ENCODE peak calls at places on chromosome 9, in nine cellular contexts. G is CD8-positive, alpha-beta memory T cell; Q is lower leg skin; U is SJSA1; X is cardiac fibroblast; B is uterus; O is neural progenitor cell; J is ovary; D is PC-3. V is an unnamed sample.

GRCh38 chr9:110602281-110602680 is 22.7 kb upstream of the SVEP1 start:
- DNase-seq in D (peak; percentile 44), X (no peak), G (no peak), O (peak; percentile 14), Q (no peak), U (no peak), B (no peak), J (no peak), V (peak; percentile 41)

GRCh38 chr9:1938675-1939170 is 76.4 kb upstream of the SMARCA2 start:
- DNase-seq in J (no peak), X (no peak), U (no peak), G (no peak), Q (no peak), B (no peak), D (no peak), O (no peak), V (no peak)

GRCh38 chr9:80648336-80648735 is 1041.0 kb downstream of the TLE1 start:
- DNase-seq in J (no peak), G (no peak), X (peak; percentile 75), U (no peak), D (peak; percentile 25), B (no peak), O (no peak), Q (no peak), V (peak; percentile 50)

GRCh38 chr9:87336407-87336806 is 161.3 kb upstream of the DAPK1 start:
- DNase-seq in D (peak; percentile 4), Q (no peak), J (no peak), U (no peak), G (no peak), O (no peak), B (no peak), X (no peak), V (peak; percentile 50)

GRCh38 chr9:93022721-93023520 is 35.6 kb upstream of the SUSD3 start:
- DNase-seq in O (no peak), G (no peak), X (no peak), U (no peak), J (peak; percentile 7), Q (no peak), B (no peak), D (no peak), V (no peak)

GRCh38 chr9:71384343-71384742 is 262.9 kb upstream of the TRPM3 start:
- DNase-seq in D (no peak), U (no peak), O (peak; percentile 34), J (no peak), X (no peak), G (no peak), B (no peak), Q (no peak), V (no peak)

GRCh38 chr9:90526386-90526785 is 116.2 kb downstream of the DIRAS2 start:
- DNase-seq in D (no peak), O (no peak), Q (no peak), X (no peak), G (no peak), B (no peak), U (no peak), J (no peak), V (no peak)

GRCh38 chr9:16344343-16344742 is 526.1 kb downstream of the BNC2 start:
- DNase-seq in X (peak; percentile 95), B (peak; percentile 69), G (no peak), D (peak; percentile 56), O (no peak), Q (no peak), U (no peak), J (no peak), V (peak; percentile 93)

GRCh38 chr9:136309101-136309801 is 5.4 kb upstream of the CCDC187 start:
- DNase-seq in X (no peak), J (no peak), B (no peak), Q (no peak), O (no peak), D (no peak), G (peak; percentile 7), U (no peak), V (no peak)

GRCh38 chr9:123997665-123998277 is 13.8 kb upstream of the LHX2 start:
- DNase-seq in X (no peak), U (no peak), Q (peak; percentile 31), D (no peak), J (no peak), B (no peak), G (no peak), O (peak; percentile 64), V (no peak)

GRCh38 chr9:74557577-74557976 is 60.4 kb downstream of the RORB start:
- DNase-seq in D (no peak), J (no peak), O (no peak), B (no peak), X (no peak), Q (no peak), U (no peak), G (no peak), V (no peak)

GRCh38 chr9:8733096-8733954 is 933.7 kb upstream of the DMAC1 start:
- DNase-seq in O (peak; percentile 94), U (no peak), G (no peak), Q (no peak), D (no peak), J (peak; percentile 52), B (no peak), X (peak; percentile 7), V (no peak)

GRCh38 chr9:95801797-95802196 is 73.7 kb upstream of the ERCC6L2 start:
- DNase-seq in O (no peak), J (no peak), B (no peak), D (peak; percentile 30), U (no peak), G (no peak), Q (no peak), X (peak; percentile 40), V (no peak)

DNA sequence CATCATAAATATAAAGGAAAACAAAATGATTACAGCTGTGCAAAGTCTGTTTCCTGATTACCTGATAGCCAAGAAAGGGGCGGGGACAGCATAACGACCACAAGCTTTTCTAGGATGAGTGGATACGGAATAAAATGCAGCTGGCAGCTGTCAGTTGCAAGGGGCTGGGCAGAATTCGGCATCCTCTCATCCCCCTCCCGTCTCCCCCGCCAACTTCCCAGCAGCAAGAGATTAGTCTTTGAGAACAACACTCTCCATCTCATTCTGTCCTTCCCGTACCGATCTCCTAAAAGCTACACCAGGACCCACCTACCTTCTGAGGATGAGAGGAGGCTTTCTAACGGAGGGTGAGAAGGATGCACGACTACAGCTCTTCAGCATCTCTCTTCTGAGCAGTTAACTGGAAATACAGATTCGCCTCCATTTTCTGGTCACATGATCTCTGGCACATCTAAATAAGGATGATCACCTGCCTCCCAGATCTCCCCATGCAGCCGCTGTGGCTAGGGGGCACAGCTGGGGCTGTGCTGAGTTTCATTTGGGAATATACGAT is 72.4 kb upstream of the PCA3 start:
- DNase-seq in Q (no peak), O (peak; percentile 39), G (no peak), D (no peak), U (no peak), J (no peak), X (no peak), B (no peak), V (no peak)
- H3K4me3 ChIP-seq in Q (no peak overlapping the region), O (peak overlapping the region; percentile 49), G (no peak overlapping the region), D (no peak overlapping the region), U (no peak overlapping the region), J (no peak overlapping the region), X (peak overlapping the region; percentile 29), B (no peak overlapping the region), V (peak overlapping the region; percentile 35)

GRCh38 chr9:85729882-85730281 is 11.9 kb downstream of the AGTPBP1 start:
- DNase-seq in J (no peak), Q (no peak), X (no peak), D (no peak), G (no peak), O (no peak), B (no peak), U (no peak), V (no peak)
- H3K4me3 ChIP-seq in J (no peak overlapping the region), Q (no peak overlapping the region), X (no peak overlapping the region), D (no peak overlapping the region), G (no peak overlapping the region), O (no peak overlapping the region), B (no peak overlapping the region), U (no peak overlapping the region), V (no peak overlapping the region)

DNA sequence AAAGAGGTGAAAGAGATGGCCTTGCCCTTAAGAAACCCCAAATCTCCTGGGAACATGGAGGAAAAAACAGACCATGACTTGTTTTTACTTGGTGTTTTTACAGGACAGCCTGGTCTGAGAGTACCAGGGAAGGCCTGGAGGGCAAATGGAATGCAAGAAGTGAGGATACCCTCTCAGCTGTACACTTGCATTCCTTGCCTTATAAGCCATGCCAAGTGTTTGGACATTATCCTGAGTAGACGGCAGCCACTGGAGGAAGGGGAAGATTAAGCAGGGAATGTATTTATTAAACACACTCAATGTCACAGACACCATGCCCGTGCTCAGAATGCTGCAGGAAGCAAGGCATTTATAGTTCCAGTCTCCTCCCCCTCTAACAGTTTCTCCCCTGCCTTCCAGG is 581.4 kb downstream of the CDK5RAP2 start:
- DNase-seq in J (no peak), Q (no peak), D (no peak), X (no peak), U (no peak), B (no peak), G (no peak), O (no peak), V (no peak)
- H3K4me3 ChIP-seq in J (no peak overlapping the region), Q (no peak overlapping the region), D (no peak overlapping the region), X (no peak overlapping the region), U (no peak overlapping the region), B (no peak overlapping the region), G (no peak overlapping the region), O (no peak overlapping the region), V (no peak overlapping the region)

GRCh38 chr9:99296375-99296951 is 74.4 kb downstream of the SEC61B start:
- DNase-seq in B (no peak), G (peak; percentile 10), U (no peak), O (no peak), J (peak; percentile 34), D (no peak), Q (no peak), X (no peak), V (no peak)
- H3K4me3 ChIP-seq in B (peak overlapping the region; percentile 6), G (no peak overlapping the region), U (no peak overlapping the region), O (no peak overlapping the region), J (peak overlapping the region; percentile 2), D (no peak overlapping the region), Q (no peak overlapping the region), X (no peak overlapping the region), V (no peak overlapping the region)

DNA sequence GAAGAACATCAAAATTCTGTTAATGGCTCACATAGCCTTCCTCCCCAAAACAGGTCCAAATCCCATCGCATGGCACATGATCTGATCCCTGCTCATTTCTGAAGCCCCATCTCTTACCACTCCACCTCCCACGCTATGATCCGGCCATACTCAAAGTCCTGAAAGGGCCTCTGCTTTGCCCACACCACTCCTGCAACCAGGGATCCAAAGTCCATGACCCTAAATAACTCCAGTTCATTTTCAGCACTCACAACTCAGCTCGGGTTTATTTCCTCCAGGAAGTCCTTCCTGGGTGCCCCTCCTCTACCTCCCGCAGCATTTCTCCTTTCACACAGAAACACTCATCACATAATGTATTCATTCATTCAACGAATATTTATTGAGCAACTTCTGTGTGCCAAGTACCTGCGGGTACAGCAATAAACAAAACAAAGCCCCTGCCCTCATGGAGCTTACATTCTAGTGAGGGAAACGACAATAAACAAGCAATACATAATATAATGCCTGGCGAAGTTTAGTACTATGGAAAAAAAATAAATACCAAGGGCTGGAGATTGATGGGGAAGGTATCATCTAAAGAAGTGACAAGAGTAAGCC is 2.7 kb downstream of the TTLL11 start:
- DNase-seq in B (no peak), U (no peak), G (no peak), O (no peak), X (no peak), D (no peak), J (no peak), Q (no peak), V (no peak)
- H3K4me3 ChIP-seq in B (no peak overlapping the region), U (no peak overlapping the region), G (no peak overlapping the region), O (no peak overlapping the region), X (no peak overlapping the region), D (no peak overlapping the region), J (no peak overlapping the region), Q (no peak overlapping the region), V (no peak overlapping the region)

V was measured in AG10803.